ENCODE peak calls at places on chromosomes 3 and 15, in ten cellular contexts. Z is psoas muscle; U is CD8-positive, alpha-beta T cell; C is endothelial cell of umbilical vein; R is GM23338; J is Panc1; P is endodermal cell; X is AG10803; W is AG04450; T is astrocyte of the spinal cord. Y is an unnamed sample.

GRCh38 chr15:63126726-63127125 is 5.1 kb downstream of the LACTB start:
- DNase-seq in C (no peak), W (no peak), R (no peak), J (no peak), P (no peak), X (no peak), Z (no peak), T (no peak), U (no peak), Y (no peak)

GRCh38 chr3:69090021-69090420 is 5.3 kb downstream of the ARL6IP5 start:
- DNase-seq in X (peak), Z (no peak), J (no peak), T (peak), P (no peak), U (no peak), C (peak), W (peak), R (no peak), Y (no peak)

GRCh38 chr3:85737846-85738245 is 779.1 kb downstream of the CADM2 start:
- DNase-seq in W (no peak), R (no peak), T (no peak), X (no peak), U (no peak), J (no peak), C (no peak), Z (no peak), P (no peak), Y (no peak)

GRCh38 chr3:56801151-56801596 is 575 bp downstream of the ARHGEF3 start:
- DNase-seq in U (peak), C (peak), W (no peak), R (no peak), X (no peak), P (peak), T (no peak), J (no peak), Z (no peak), Y (no peak)

GRCh38 chr3:50550079-50550736 is 17.3 kb downstream of the C3orf18 start:
- DNase-seq in P (peak), Z (peak), W (no peak), T (peak), C (peak), J (no peak), R (peak), U (peak), X (no peak), Y (peak)

GRCh38 chr3:44198265-44198956 is 43.3 kb upstream of the TOPAZ1 start:
- DNase-seq in W (peak), P (peak), R (peak), X (peak), T (peak), Z (peak), U (peak), C (peak), J (peak), Y (peak)

GRCh38 chr3:59436164-59436958 is 386.5 kb upstream of the CFAP20DC start:
- DNase-seq in Z (no peak), X (no peak), P (no peak), U (no peak), R (no peak), J (no peak), T (no peak), C (no peak), W (no peak), Y (no peak)

GRCh38 chr3:99627062-99627826 is 11.2 kb upstream of the COL8A1 start:
- DNase-seq in T (peak), W (no peak), X (no peak), P (no peak), J (no peak), Z (no peak), U (no peak), C (peak), R (no peak), Y (no peak)

GRCh38 chr3:50536471-50537180 is 30.9 kb downstream of the C3orf18 start:
- DNase-seq in J (no peak), T (no peak), R (no peak), U (no peak), Z (no peak), X (peak), C (no peak), P (no peak), W (no peak), Y (no peak)

GRCh38 chr3:151903501-151903991 is 30.1 kb downstream of the SUCNR1 start:
- DNase-seq in Z (no peak), C (peak), P (no peak), J (no peak), U (no peak), W (peak), T (peak), R (no peak), X (peak), Y (no peak)

GRCh38 chr3:153640689-153641308 is 478.8 kb downstream of the RAP2B start:
- DNase-seq in T (no peak), J (no peak), X (no peak), W (no peak), Z (peak), U (no peak), P (peak), C (no peak), R (peak), Y (no peak)

GRCh38 chr15:70605606-70606410 is 157.6 kb downstream of the UACA start:
- DNase-seq in P (no peak), J (no peak), W (peak), R (peak), T (peak), X (peak), U (no peak), C (peak), Z (peak), Y (no peak)

GRCh38 chr3:56758539-56758981 is 43.2 kb downstream of the ARHGEF3 start:
- DNase-seq in J (no peak), Z (no peak), T (peak), U (peak), R (no peak), P (no peak), X (peak), W (peak), C (peak), Y (peak)

GRCh38 chr15:83365370-83365938 is 81.0 kb upstream of the BNC1 start:
- DNase-seq in J (no peak), P (peak), C (peak), R (peak), U (no peak), Z (peak), X (peak), T (peak), W (no peak), Y (no peak)

GRCh38 chr3:119297169-119297568 is 3.0 kb downstream of the ARHGAP31 start:
- DNase-seq in U (no peak), R (no peak), P (no peak), C (peak), W (no peak), X (peak), J (no peak), Z (peak), T (peak), Y (no peak)

DNA sequence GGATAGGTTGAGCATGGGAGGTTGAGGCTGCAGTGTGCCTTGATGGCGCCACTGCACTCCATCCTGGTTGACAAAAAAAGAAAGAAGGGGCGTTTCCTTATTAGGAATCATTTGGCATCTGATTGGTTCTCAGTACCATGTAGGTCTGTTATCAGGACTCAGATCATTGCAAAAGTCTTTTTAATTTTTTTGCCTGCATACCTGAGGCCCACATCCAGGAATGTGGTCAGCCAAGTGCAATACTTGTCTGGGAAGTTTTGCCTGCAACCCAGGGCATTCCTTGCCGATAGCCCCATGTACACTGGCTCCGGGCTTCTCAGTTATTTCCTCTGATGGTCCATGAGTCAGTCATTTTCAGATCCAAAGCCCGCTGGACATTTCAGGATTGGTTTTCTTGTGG is 50.1 kb upstream of the CRTC3 start:
- DNase-seq in U (no peak), T (peak), X (peak), C (no peak), W (no peak), J (no peak), P (no peak), R (no peak), Z (no peak), Y (no peak)
- TF ChIP-seq CTCF in U (no peak), T (no peak), X (no peak), C (no peak), W (no peak), J (no peak), P (no peak), R (no peak), Z (no peak), Y (no peak)

GRCh38 chr3:7112523-7113056 is 251.7 kb downstream of the GRM7 start:
- DNase-seq in Z (no peak), W (no peak), J (no peak), C (peak), R (no peak), X (no peak), T (no peak), P (no peak), U (no peak), Y (no peak)

DNA sequence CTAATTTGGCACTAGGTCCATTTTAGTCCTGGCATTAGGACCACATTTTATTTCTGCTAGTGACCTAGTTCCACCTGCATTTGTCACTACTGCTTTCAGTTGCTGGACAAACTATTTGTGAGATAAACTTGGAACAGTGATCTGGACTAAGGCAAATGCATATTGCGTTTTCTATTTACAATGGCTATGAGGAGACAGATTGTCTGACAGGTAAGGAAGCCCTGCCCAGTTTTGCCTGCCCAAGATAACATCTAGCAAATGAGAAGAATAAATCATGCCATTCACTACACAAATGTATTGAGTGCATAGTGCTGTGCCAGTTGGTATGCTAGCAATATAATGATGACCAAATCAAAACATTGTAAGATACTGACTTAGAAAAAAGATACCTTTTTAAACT is 245.7 kb downstream of the GRM7 start:
- DNase-seq in C (no peak), X (no peak), Z (no peak), J (no peak), W (no peak), P (no peak), U (no peak), T (no peak), R (no peak), Y (no peak)
- TF ChIP-seq CTCF in C (no peak), X (no peak), Z (no peak), J (no peak), W (no peak), P (no peak), U (no peak), T (no peak), R (no peak), Y (no peak)

GRCh38 chr3:155411500-155412223 is 118.2 kb upstream of the STRIT1 start:
- DNase-seq in X (no peak), Z (no peak), C (no peak), R (peak), T (no peak), W (no peak), P (no peak), U (no peak), J (no peak), Y (no peak)
- TF ChIP-seq CTCF in X (no peak), Z (no peak), C (no peak), R (peak), T (no peak), W (no peak), P (peak), U (no peak), J (peak), Y (no peak)

DNA sequence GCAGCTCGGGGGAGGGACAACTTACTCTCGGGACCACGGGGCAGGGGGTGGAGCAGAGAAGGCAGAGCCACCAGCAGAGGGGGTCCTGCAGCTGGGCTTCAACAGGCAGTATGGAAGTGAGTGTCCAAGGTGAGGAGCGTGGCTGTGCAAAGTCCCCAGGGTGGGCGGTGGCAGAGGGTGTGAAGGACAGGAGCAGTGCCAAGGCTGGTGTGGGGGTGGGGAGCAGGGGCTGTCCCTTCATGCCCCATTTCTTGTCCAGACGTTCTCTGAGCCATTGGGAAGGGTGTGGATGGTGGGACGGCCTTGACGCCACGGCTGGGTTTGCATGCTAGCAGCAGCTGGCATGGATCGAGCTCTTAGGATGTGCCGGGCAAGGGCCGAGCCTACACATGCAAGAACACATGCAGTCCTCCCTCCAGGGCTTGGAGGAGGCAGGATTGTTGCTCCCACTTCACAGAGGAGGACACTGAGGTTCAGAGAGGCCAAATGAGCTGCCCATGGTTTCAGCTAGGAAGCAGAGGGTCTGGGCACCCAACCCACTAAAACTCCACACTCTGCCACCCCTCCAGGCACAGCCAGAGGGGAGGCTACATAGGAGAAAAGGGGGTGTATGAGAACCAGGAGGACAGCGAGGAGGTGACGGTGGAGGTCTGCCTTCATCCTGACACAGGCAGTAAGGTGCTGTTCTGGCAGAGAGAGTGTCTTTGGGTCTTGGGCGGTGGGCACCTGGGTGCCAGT is 93.6 kb downstream of the TBC1D2B start:
- DNase-seq in P (peak), C (no peak), R (peak), J (no peak), T (no peak), W (no peak), U (no peak), Z (no peak), X (peak), Y (no peak)
- TF ChIP-seq CTCF in P (peak), C (no peak), R (peak), J (no peak), T (peak), W (peak), U (no peak), Z (no peak), X (no peak), Y (no peak)